ENCODE peak calls at places on chromosomes 2 and 18, in seven cellular contexts. M is HCT116, A is GM23248, C is PC-3, L is MM.1S, W is GM23338, P is PC-9. G is an unnamed sample.

GRCh38 chr2:25306767-25307368 is 34.9 kb downstream of the DNMT3A start:
- DNase-seq in W (no peak), M (no peak), A (peak; percentile 14), C (no peak), P (no peak), L (no peak), G (no peak)

GRCh38 chr2:229392214-229392613 is 121.1 kb upstream of the PID1 start:
- DNase-seq in C (no peak), P (no peak), M (no peak), L (no peak), A (peak; percentile 45), W (no peak), G (no peak)

GRCh38 chr2:161161074-161161577 is 898 bp downstream of the TANK start:
- DNase-seq in P (no peak), W (peak; percentile 6), C (no peak), A (peak; percentile 37), M (no peak), L (peak; percentile 34), G (no peak)

GRCh38 chr18:76955529-76956170 is 133.3 kb downstream of the ZNF236 start:
- DNase-seq in P (no peak), A (no peak), C (no peak), L (no peak), W (no peak), M (no peak), G (no peak)

GRCh38 chr2:211138551-211138950 is 582.2 kb downstream of the CPS1 start:
- DNase-seq in M (no peak), P (no peak), L (no peak), A (no peak), C (peak; percentile 92), W (no peak), G (no peak)

GRCh38 chr2:219104107-219105050 is 43.7 kb upstream of the IHH start:
- DNase-seq in M (peak; percentile 33), W (peak; percentile 89), L (peak; percentile 52), C (peak; percentile 68), P (no peak), A (peak; percentile 53), G (no peak)

GRCh38 chr2:86070868-86071267 is 34.8 kb downstream of the POLR1A start:
- DNase-seq in L (no peak), A (no peak), W (no peak), M (no peak), P (no peak), C (no peak), G (no peak)

GRCh38 chr18:69574401-69574800 is 173.7 kb downstream of the DOK6 start:
- DNase-seq in P (no peak), A (peak; percentile 13), L (no peak), M (no peak), C (no peak), W (no peak), G (no peak)

GRCh38 chr2:26123426-26123825 is 49.5 kb upstream of the GAREM2 start:
- DNase-seq in W (no peak), M (no peak), C (no peak), L (no peak), A (no peak), P (no peak), G (no peak)

GRCh38 chr2:73257425-73258125 is 23.5 kb downstream of the CCT7 start:
- DNase-seq in C (no peak), P (peak; percentile 4), A (no peak), L (no peak), W (no peak), M (no peak), G (no peak)

GRCh38 chr2:28893488-28893887 is 979 bp upstream of the WDR43 start:
- DNase-seq in M (no peak), P (no peak), L (no peak), A (no peak), C (no peak), W (no peak), G (no peak)
- H3K4me2 ChIP-seq in M (peak overlapping the region; percentile 63), P (peak overlapping the region; percentile 62), L (no peak overlapping the region), A (no peak overlapping the region), C (no peak overlapping the region), W (no peak overlapping the region), G (no peak overlapping the region)

GRCh38 chr2:150695441-150696135 is 208.1 kb upstream of the RND3 start:
- DNase-seq in L (no peak), P (no peak), M (no peak), C (no peak), W (no peak), A (no peak), G (no peak)

GRCh38 chr2:150697596-150697995 is 210.1 kb upstream of the RND3 start:
- DNase-seq in M (no peak), W (no peak), A (peak; percentile 13), C (no peak), P (no peak), L (no peak), G (no peak)

GRCh38 chr2:150699208-150699607 is 211.7 kb upstream of the RND3 start:
- DNase-seq in A (no peak), W (no peak), C (no peak), P (no peak), M (no peak), L (no peak), G (no peak)

GRCh38 chr2:150700731-150701130 is 213.3 kb upstream of the RND3 start:
- DNase-seq in P (no peak), M (no peak), C (no peak), L (no peak), A (no peak), W (no peak), G (no peak)

GRCh38 chr2:150698016-150698661 is 210.7 kb upstream of the RND3 start:
- DNase-seq in A (peak; percentile 46), C (peak; percentile 27), L (no peak), P (no peak), W (no peak), M (no peak), G (no peak)
- H3K27ac ChIP-seq in A (peak overlapping the region; percentile 44), C (peak overlapping the region; percentile 8), L (no peak overlapping the region), P (peak overlapping the region; percentile 29), W (no peak overlapping the region), M (no peak overlapping the region), G (peak overlapping the region; percentile 54)

DNA sequence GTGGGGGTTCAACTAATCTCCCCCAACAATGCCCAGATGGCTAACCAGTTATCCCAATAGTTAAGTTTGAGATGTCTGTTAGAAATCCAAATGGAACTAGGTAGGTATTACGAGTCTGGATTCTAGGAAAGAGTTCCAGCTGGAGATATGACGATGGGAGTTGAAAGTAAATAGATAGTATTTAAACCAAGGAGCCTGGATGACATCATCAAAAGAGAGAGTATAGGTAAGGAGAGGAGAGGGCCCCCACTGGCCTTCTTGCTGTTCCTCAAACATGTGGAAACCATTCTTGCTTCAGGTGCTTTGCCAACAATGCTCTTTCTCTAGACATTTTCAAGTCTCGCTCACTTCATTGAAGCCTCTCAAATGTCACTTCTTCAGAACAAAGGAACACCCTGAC is 26.0 kb upstream of the PAIP2B start:
- DNase-seq in C (no peak), A (no peak), W (no peak), L (no peak), P (no peak), M (no peak), G (no peak)
- H3K9me2 ChIP-seq in C (no peaks in the 10 kb centered on the region), A (no peaks in the 10 kb centered on the region), W (peaks cover 13% of the 10 kb centered on the region), L (no peaks in the 10 kb centered on the region), P (no peaks in the 10 kb centered on the region), M (no peaks in the 10 kb centered on the region), G (no peaks in the 10 kb centered on the region)

DNA sequence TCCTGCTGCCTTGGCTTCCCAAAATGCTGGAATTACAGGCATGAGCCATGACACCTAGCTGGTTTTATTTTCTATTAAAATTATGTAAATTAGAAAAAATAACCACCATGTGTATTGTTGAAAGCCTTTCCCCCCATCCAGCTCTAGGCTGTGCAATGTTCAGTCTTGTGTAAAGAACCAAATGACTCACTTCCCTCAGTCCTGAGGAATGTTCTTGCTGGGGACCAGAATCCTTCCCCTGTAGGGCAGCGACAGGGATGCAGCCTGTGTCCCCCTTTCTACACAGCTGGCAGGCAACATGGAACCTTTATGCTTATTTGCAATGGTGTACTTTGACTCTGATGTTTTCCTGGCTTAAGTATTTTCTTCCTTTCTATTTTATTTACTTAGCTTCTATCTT is 29.4 kb downstream of the AOX1 start:
- DNase-seq in C (peak; percentile 87), W (no peak), M (no peak), A (peak; percentile 80), P (peak; percentile 82), L (no peak), G (peak; percentile 11)
- H3K4me2 ChIP-seq in C (peak overlapping the region; percentile 14), W (no peak overlapping the region), M (peak overlapping the region; percentile 13), A (peak overlapping the region; percentile 1), P (no peak overlapping the region), L (no peak overlapping the region), G (no peak overlapping the region)